ENCODE peak calls at places on chromosome 6, in five cellular contexts. N, X, L, M and E are unnamed samples. For H3K4me1, the result is how much of the 10 kb centered on the place peaks cover.

GRCh38 chr6:159151266-159151855 is 17.8 kb upstream of the FNDC1 start:
- DNase-seq in X (no peak), M (peak), N (peak), L (no peak), E (no peak)

GRCh38 chr6:128586095-128586494 is 65.7 kb upstream of the PTPRK start:
- DNase-seq in X (no peak), L (no peak), N (no peak), M (no peak), E (no peak)

GRCh38 chr6:157861184-157861583 is 38.1 kb downstream of the SNX9 start:
- DNase-seq in N (no peak), X (no peak), L (no peak), M (no peak), E (no peak)

GRCh38 chr6:116433313-116433712 is 27.9 kb upstream of the CALHM6 start:
- DNase-seq in L (no peak), M (no peak), X (no peak), N (no peak), E (no peak)

GRCh38 chr6:24720131-24720603 is 1.2 kb upstream of the C6orf62 start:
- DNase-seq in L (no peak), X (peak), M (peak), N (peak), E (peak)

GRCh38 chr6:157066781-157067491 is 256.4 kb downstream of the TMEM242 start:
- DNase-seq in L (no peak), X (no peak), N (no peak), M (no peak), E (no peak)

GRCh38 chr6:56798163-56798562 is 155.5 kb upstream of the DST start:
- DNase-seq in X (no peak), L (no peak), M (no peak), N (no peak), E (no peak)

GRCh38 chr6:132190815-132191175 is 210.5 kb downstream of the MOXD1 start:
- DNase-seq in M (peak), X (no peak), L (no peak), N (no peak), E (no peak)

GRCh38 chr6:79215233-79215824 is 19.2 kb downstream of the HMGN3 start:
- DNase-seq in M (peak), X (no peak), N (no peak), L (no peak), E (no peak)

GRCh38 chr6:142907544-142907943 is 37.4 kb downstream of the HIVEP2 start:
- DNase-seq in N (no peak), X (no peak), M (no peak), L (no peak), E (no peak)

GRCh38 chr6:129623008-129623732 is 86.8 kb downstream of the ARHGAP18 start:
- DNase-seq in L (no peak), M (no peak), X (no peak), N (no peak), E (no peak)

DNA sequence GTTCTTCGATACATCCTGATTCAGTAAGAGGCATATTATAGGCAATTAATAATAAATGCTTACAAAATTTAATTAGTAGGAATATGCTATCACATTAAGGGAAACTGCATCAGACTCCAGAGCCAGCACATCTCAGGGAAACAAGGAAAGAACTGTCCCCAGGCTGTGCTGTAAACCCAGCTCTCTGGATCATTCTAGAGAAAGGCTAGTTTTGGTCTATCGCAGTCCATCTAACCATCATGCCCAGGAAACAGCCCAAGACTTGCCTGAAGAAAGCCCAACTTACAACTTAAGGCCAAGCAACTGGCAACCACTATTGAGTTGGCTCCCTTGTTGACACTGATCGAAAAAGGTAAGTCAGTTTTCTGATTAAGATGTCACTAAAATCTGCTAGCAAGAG is 11.3 kb downstream of the MAP3K5 start:
- DNase-seq in X (no peak), M (no peak), L (no peak), N (no peak), E (no peak)
- H3K27ac ChIP-seq in X (no peak), M (no peak), L (no peak), N (no peak), E (no peak)

DNA sequence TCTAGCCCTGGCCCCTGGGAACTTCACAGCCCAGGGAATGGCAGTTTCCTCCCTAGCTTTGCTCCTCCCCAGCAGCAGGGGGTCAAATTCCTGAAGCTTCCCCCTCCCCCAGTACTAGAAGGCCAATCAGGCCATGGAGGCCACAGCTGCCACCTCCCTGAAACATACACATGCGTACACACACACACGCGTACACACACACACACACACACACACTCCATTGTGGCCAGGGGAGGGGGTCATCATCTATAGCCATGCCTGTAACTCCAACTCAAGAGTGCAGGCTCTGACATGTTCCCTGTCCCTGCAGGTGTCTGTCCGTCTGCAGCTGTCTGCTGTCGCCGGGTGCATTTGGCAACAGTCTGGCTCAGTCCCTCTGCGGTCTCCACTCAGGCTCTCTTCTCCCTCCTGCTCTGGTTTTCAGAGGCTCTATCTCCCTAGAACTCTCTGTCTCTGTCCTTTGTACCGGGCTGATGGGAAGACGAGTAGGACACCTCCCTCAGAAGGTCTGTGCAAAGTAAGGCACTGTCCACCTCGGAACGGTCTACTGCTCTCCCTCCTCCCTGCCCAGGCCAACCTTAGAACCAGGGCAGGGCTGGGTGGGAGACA is 1.4 kb downstream of the LRFN2 start:
- DNase-seq in M (no peak), X (no peak), L (no peak), N (peak), E (no peak)
- H3K4me1 ChIP-seq in M (under half), X (under half), L (under half), N (under half), E (under half)

DNA sequence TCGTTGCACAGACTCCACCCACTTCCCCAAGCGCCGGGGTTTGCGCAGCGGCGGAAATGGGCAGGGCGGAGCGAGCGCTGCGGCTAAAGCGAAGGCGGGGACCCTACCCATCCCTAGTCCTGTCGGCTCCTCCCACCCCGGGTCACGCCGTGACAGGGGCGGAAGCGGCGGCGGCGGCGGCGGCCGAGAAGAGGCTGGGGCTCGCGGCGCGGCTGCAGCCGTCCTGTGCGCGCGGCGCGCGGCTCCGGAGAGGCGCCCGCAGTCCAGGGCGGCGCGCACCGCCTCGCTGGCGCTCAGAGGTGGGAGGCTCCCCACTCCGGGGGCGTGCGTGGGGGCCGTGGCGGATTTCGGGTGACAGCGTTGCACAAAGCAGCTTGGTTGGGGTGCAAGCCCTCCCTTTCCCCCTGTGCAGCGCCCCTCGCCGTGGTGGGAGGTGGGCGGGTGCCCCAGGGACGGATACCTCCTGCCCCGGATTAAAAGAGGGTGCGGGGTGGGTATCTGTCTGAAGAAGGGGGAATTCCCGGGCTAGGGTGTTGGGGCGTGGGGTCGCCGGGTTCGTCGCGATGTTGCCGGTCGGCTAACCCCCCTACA is at the start of gene KDM1B:
- DNase-seq in L (peak), X (peak), N (no peak), M (peak), E (peak)
- TF ChIP-seq CTCF in L (no peak), X (no peak), N (no peak), M (no peak), E (no peak)

GRCh38 chr6:133891814-133892443 is 3.0 kb downstream of the TCF21 start:
- DNase-seq in N (no peak), X (no peak), L (no peak), M (no peak), E (no peak)

GRCh38 chr6:133888931-133889556 is at the start of gene TCF21:
- DNase-seq in M (peak), L (no peak), X (no peak), N (peak), E (peak)

GRCh38 chr6:133887478-133887877 is 1.4 kb upstream of the TCF21 start:
- DNase-seq in N (no peak), M (no peak), X (no peak), L (no peak), E (no peak)

GRCh38 chr6:133890941-133891813 is 2.3 kb downstream of the TCF21 start:
- DNase-seq in X (no peak), M (peak), L (no peak), N (peak), E (peak)

GRCh38 chr6:133889557-133890301 is 816 bp downstream of the TCF21 start:
- DNase-seq in L (no peak), M (peak), X (no peak), N (peak), E (peak)
- H3K27ac ChIP-seq in L (no peak), M (no peak), X (peak), N (no peak), E (peak)

DNA sequence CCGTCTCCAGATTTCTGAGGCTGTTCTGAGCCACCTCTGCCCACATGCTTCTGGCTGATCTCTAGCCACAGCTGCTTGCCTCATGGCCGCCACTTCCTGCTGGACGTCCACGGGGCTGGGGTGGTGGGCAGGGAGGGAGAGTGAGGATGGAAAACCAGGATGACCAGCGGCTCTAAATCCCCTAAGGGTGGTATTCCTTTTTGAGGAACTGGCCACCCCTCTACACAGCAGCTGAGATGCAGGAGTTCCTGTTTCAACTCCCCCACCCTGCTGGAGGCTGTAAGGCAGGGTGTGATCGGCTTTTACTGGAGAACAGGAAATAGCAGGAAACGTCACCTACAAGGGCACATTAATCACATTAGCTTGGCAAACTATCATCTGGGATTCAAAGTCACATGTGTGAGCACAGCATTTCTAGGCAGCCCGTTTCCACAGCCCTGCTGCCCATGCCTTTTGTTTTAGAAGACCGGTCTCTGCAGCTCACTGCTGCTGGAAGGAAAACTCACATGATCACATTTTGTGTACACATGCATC is 181.6 kb upstream of the ECI2 start:
- DNase-seq in X (no peak), L (peak), M (peak), N (no peak), E (peak)
- H3K4me1 ChIP-seq in X (under half), L (under half), M (under half), N (under half), E (under half)

GRCh38 chr6:160505970-160506369 is 157.8 kb downstream of the SLC22A3 start:
- DNase-seq in N (no peak), X (no peak), M (peak), L (no peak), E (no peak)

DNA sequence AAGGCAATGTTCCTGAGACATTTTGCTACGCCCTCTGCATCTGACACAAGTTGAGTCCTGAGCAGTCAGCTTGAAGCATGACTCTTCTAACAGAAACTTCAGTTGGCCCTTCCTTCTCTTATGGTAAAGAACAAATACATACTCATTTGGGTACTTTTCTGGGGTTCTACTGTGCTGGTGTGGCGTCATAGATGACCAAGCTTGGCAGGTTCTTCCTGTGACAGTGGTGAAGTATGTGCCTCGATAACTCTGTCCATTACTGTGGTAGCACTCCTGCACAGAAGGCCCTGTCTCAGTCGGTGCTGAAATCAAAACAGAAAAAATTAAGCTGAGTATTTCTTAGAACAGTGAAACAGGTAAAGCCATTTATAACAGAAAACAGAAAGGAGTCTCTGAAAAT is 152.5 kb downstream of the SLC22A3 start:
- DNase-seq in M (no peak), L (no peak), N (no peak), X (no peak), E (no peak)
- TF ChIP-seq CTCF in M (no peak), L (no peak), N (no peak), X (no peak), E (no peak)

GRCh38 chr6:137277971-137278602 is 58.9 kb upstream of the IFNGR1 start:
- DNase-seq in L (no peak), N (peak), M (peak), X (no peak), E (no peak)
- H3K27ac ChIP-seq in L (no peak), N (peak), M (no peak), X (no peak), E (no peak)

DNA sequence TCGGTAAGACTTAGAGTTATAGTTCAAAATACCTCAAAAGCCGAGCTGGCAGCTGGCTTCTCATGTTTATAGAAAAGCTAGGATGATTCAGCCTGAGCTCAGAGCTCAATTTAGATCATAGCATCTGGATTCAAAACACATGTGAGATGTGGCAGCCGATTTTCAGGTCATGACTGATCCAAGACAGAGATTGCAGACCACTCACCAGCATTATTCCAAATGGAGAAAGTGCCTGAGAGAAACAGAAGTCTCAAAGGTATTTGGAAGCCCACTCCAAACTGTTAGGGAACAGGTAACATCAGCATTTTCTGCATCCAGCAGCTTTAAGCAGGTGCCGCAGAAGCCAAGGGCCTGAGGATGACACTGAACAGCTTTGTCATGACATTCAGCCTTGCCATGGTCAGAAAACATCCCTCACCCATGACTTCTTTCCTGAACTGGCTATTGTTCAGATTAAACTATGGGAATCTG is 102.2 kb downstream of the BACH2 start:
- DNase-seq in L (no peak), X (no peak), M (no peak), N (no peak), E (no peak)
- H3K4me1 ChIP-seq in L (under half), X (under half), M (under half), N (under half), E (under half)

GRCh38 chr6:113854531-113855499 is 2.3 kb upstream of the MARCKS start:
- DNase-seq in L (no peak), N (peak), M (peak), X (peak), E (peak)
- TF ChIP-seq CTCF in L (no peak), N (peak), M (peak), X (no peak), E (no peak)